ENCODE peak calls at places on chromosomes 2 and 18, in nine cellular contexts. M, R, V, T, I, J, B, H and Y are unnamed samples.

GRCh38 chr2:200677721-200678532 is 92.1 kb downstream of the AOX1 start:
- DNase-seq in M (no peak), R (no peak), V (peak; percentile 67), T (no peak), I (no peak), J (no peak), B (peak; percentile 91), H (no peak), Y (no peak)

GRCh38 chr2:95034221-95034620 is 8.7 kb downstream of the MAL start:
- DNase-seq in M (no peak), R (no peak), V (no peak), T (no peak), I (no peak), J (peak; percentile 78), B (no peak), H (no peak), Y (no peak)

GRCh38 chr18:79454034-79454735 is 58.5 kb downstream of the NFATC1 start:
- DNase-seq in M (no peak), R (no peak), V (peak; percentile 10), T (no peak), I (no peak), J (no peak), B (peak; percentile 43), H (no peak), Y (no peak)

GRCh38 chr2:26982102-26982742 is 11.8 kb downstream of the MAPRE3 start:
- DNase-seq in M (no peak), R (no peak), V (peak; percentile 36), T (no peak), I (no peak), J (peak; percentile 61), B (peak; percentile 83), H (peak; percentile 13), Y (peak; percentile 79)

GRCh38 chr2:102717308-102718018 is 44.4 kb upstream of the TMEM182 start:
- DNase-seq in M (no peak), R (no peak), V (peak; percentile 36), T (no peak), I (no peak), J (peak; percentile 26), B (peak; percentile 28), H (no peak), Y (no peak)

GRCh38 chr2:11254100-11254536 is 90.3 kb downstream of the ROCK2 start:
- DNase-seq in M (no peak), R (no peak), V (peak; percentile 28), T (no peak), I (no peak), J (no peak), B (no peak), H (no peak), Y (peak; percentile 55)

GRCh38 chr2:208511016-208511415 is 104.4 kb downstream of the PTH2R start:
- DNase-seq in M (no peak), R (no peak), V (no peak), T (no peak), I (no peak), J (no peak), B (no peak), H (no peak), Y (no peak)

GRCh38 chr2:46985512-46985911 is 69.9 kb upstream of the MCFD2 start:
- DNase-seq in M (peak; percentile 43), R (no peak), V (peak; percentile 47), T (no peak), I (no peak), J (no peak), B (no peak), H (peak; percentile 45), Y (no peak)

GRCh38 chr2:106075038-106075437 is 119.1 kb downstream of the UXS1 start:
- DNase-seq in M (no peak), R (no peak), V (peak; percentile 5), T (no peak), I (no peak), J (no peak), B (no peak), H (no peak), Y (no peak)

GRCh38 chr18:78232196-78232595 is 747.4 kb upstream of the SALL3 start:
- DNase-seq in M (no peak), R (no peak), V (no peak), T (no peak), I (no peak), J (no peak), B (no peak), H (no peak), Y (no peak)

GRCh38 chr18:78629426-78629825 is 350.2 kb upstream of the SALL3 start:
- DNase-seq in M (no peak), R (no peak), V (no peak), T (no peak), I (no peak), J (no peak), B (no peak), H (no peak), Y (no peak)

GRCh38 chr2:203432811-203433210 is 102.3 kb downstream of the RAPH1 start:
- DNase-seq in M (no peak), R (no peak), V (no peak), T (no peak), I (no peak), J (no peak), B (no peak), H (no peak), Y (no peak)

GRCh38 chr2:233821709-233822100 is 32.6 kb downstream of the HJURP start:
- DNase-seq in M (no peak), R (no peak), V (no peak), T (no peak), I (no peak), J (no peak), B (no peak), H (no peak), Y (no peak)

GRCh38 chr2:160324161-160324768 is 124.2 kb upstream of the ITGB6 start:
- DNase-seq in M (peak; percentile 17), R (peak; percentile 30), V (peak; percentile 70), T (no peak), I (peak; percentile 76), J (peak; percentile 44), B (peak; percentile 75), H (peak; percentile 60), Y (peak; percentile 15)

GRCh38 chr2:204468689-204469429 is 76.4 kb upstream of the PARD3B start:
- DNase-seq in M (no peak), R (no peak), V (peak; percentile 86), T (no peak), I (no peak), J (no peak), B (peak; percentile 48), H (no peak), Y (no peak)